ENCODE peak calls at places on chromosome 3, in four cellular contexts. B is cardiac muscle cell, V is thoracic aorta, G is dorsolateral prefrontal cortex. E is an unnamed sample.

GRCh38 chr3:181726351-181727121 is 14.8 kb downstream of the SOX2 start:
- DNase-seq in V (no peak), B (no peak), G (no peak), E (no peak)

GRCh38 chr3:135218304-135218703 is 423.2 kb downstream of the EPHB1 start:
- DNase-seq in V (no peak), G (no peak), B (no peak), E (no peak)

GRCh38 chr3:128238100-128238459 is 84.8 kb downstream of the EEFSEC start:
- DNase-seq in V (no peak), B (no peak), G (no peak), E (no peak)

GRCh38 chr3:60086811-60087210 is 1037.0 kb upstream of the CFAP20DC start:
- DNase-seq in V (no peak), G (no peak), B (peak; percentile 3), E (no peak)

GRCh38 chr3:187944391-187945179 is 199.3 kb upstream of the BCL6 start:
- DNase-seq in B (no peak), G (no peak), V (no peak), E (no peak)

GRCh38 chr3:182886497-182886896 is 93.2 kb downstream of the ATP11B start:
- DNase-seq in V (no peak), B (no peak), G (no peak), E (peak; percentile 29)

GRCh38 chr3:30232142-30232541 is 374.3 kb upstream of the TGFBR2 start:
- DNase-seq in V (no peak), B (peak; percentile 93), G (no peak), E (peak; percentile 87)

GRCh38 chr3:167116120-167116922 is 263.8 kb downstream of the ZBBX start:
- DNase-seq in G (peak; percentile 16), B (no peak), V (no peak), E (no peak)

GRCh38 chr3:98343647-98344507 is 9.8 kb upstream of the OR5K4 start:
- DNase-seq in G (no peak), V (no peak), B (peak; percentile 35), E (peak; percentile 1)

GRCh38 chr3:153927107-153927506 is 194.1 kb upstream of the ARHGEF26 start:
- DNase-seq in V (no peak), G (no peak), B (peak; percentile 83), E (peak; percentile 64)

GRCh38 chr3:12138044-12138443 is 20.7 kb downstream of the TIMP4 start:
- DNase-seq in V (no peak), G (no peak), B (peak; percentile 55), E (peak; percentile 76)

GRCh38 chr3:138608322-138609214 is at the start of gene FAIM:
- DNase-seq in B (peak; percentile 76), V (no peak), G (peak; percentile 51), E (peak; percentile 57)

GRCh38 chr3:42412526-42413155 is 2.2 kb upstream of the LYZL4 start:
- DNase-seq in V (no peak), G (no peak), B (no peak), E (no peak)

GRCh38 chr3:157175678-157176077 is 15.7 kb upstream of the CCNL1 start:
- DNase-seq in V (no peak), G (no peak), B (no peak), E (peak; percentile 56)

GRCh38 chr3:133836497-133837158 is 31.0 kb downstream of the SRPRB start:
- DNase-seq in G (no peak), B (no peak), V (no peak), E (no peak)

GRCh38 chr3:72155391-72156064 is 370.6 kb upstream of the PROK2 start:
- DNase-seq in B (peak; percentile 94), G (no peak), V (peak; percentile 67), E (peak; percentile 99)

GRCh38 chr3:23430781-23431423 is 227.8 kb downstream of the UBE2E2 start:
- DNase-seq in G (no peak), B (no peak), V (no peak), E (peak; percentile 9)

GRCh38 chr3:46934508-46935167 is 41.9 kb downstream of the CCDC12 start:
- DNase-seq in B (peak; percentile 70), V (no peak), G (no peak), E (peak; percentile 86)

GRCh38 chr3:154334973-154335420 is 10.7 kb upstream of the DHX36 start:
- DNase-seq in G (no peak), V (no peak), B (peak; percentile 49), E (peak; percentile 22)

GRCh38 chr3:78041486-78041885 is 1001.6 kb downstream of the ROBO2 start:
- DNase-seq in G (no peak), V (no peak), B (peak; percentile 8), E (peak; percentile 4)

GRCh38 chr3:185928532-185928931 is 9.3 kb downstream of the TRA2B start:
- DNase-seq in B (no peak), G (no peak), V (no peak), E (no peak)

GRCh38 chr3:185930393-185931107 is 7.3 kb downstream of the TRA2B start:
- DNase-seq in G (no peak), V (no peak), B (no peak), E (peak; percentile 52)

GRCh38 chr3:185931777-185932176 is 6.0 kb downstream of the TRA2B start:
- DNase-seq in B (no peak), G (no peak), V (no peak), E (no peak)

GRCh38 chr3:185927501-185928200 is 10.2 kb downstream of the TRA2B start:
- DNase-seq in G (no peak), V (no peak), B (no peak), E (no peak)

GRCh38 chr3:185929192-185930151 is 8.3 kb downstream of the TRA2B start:
- DNase-seq in B (no peak), G (no peak), V (no peak), E (peak; percentile 20)
- H3K4me3 ChIP-seq in B (peak overlapping the region; percentile 6), G (peak overlapping the region; percentile 5), V (peak overlapping the region; percentile 80), E (peak overlapping the region; percentile 21)

GRCh38 chr3:185071401-185071800 is 81.5 kb downstream of the C3orf70 start:
- DNase-seq in B (no peak), V (no peak), G (no peak), E (no peak)

GRCh38 chr3:185069583-185070030 is 83.3 kb downstream of the C3orf70 start:
- DNase-seq in B (no peak), G (no peak), V (no peak), E (no peak)

GRCh38 chr3:185067173-185067572 is 85.7 kb downstream of the C3orf70 start:
- DNase-seq in V (no peak), B (no peak), G (no peak), E (no peak)

GRCh38 chr3:185069023-185069422 is 83.8 kb downstream of the C3orf70 start:
- DNase-seq in V (no peak), B (no peak), G (no peak), E (no peak)

DNA sequence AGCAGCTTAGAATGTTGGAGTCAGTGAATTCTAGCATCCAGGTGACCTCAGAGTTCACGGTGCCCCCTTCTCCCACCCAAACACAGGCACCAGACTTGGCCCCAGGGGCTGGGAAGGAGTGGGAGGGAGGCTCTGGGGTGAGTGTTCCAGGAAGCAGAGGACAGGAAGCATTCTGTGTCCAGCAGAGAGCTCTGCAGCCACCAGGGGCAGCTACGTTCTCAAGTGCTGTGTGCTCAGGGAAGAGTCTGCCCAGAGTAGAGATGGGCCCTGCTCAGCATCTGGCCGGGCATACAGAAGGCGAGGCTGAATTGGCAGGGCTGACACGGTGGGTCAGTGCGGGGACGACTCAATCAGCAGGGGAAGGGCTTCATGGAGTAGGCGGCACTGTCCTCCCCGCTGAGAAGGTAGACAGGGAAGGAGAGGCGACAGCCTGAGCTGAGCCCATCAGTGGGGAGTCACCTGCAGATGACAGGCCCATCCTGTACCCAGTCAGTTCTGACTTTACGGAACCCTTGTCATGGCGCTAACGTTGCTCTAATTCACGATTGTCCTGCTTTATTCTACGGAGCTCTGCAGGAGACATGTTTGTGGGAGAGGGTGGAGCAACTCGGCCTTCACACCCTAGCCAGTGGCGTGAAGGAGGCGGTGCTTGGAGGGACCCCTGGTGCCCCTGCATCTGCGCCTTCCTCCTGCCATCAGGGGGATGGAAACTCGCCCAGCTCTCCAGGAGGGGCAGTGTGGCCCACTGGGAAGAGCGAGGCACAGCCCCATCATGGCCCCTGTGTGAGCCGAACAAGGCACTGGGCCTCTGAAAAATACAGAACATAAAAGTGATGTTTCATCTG is 82.1 kb downstream of the C3orf70 start:
- DNase-seq in B (peak; percentile 58), V (no peak), G (no peak), E (peak; percentile 39)
- TF ChIP-seq CTCF in B (peak; percentile 58), V (peak; percentile 19), G (no peak), E (peak; percentile 43)

GRCh38 chr3:171684226-171684625 is 126.1 kb downstream of the PLD1 start:
- DNase-seq in G (no peak), V (no peak), B (no peak), E (no peak)

GRCh38 chr3:171679011-171679492 is 131.2 kb downstream of the PLD1 start:
- DNase-seq in V (no peak), B (no peak), G (no peak), E (no peak)

GRCh38 chr3:171677706-171678105 is 132.6 kb downstream of the PLD1 start:
- DNase-seq in V (no peak), G (no peak), B (no peak), E (no peak)

GRCh38 chr3:171682743-171683142 is 127.5 kb downstream of the PLD1 start:
- DNase-seq in B (no peak), G (no peak), V (no peak), E (no peak)

DNA sequence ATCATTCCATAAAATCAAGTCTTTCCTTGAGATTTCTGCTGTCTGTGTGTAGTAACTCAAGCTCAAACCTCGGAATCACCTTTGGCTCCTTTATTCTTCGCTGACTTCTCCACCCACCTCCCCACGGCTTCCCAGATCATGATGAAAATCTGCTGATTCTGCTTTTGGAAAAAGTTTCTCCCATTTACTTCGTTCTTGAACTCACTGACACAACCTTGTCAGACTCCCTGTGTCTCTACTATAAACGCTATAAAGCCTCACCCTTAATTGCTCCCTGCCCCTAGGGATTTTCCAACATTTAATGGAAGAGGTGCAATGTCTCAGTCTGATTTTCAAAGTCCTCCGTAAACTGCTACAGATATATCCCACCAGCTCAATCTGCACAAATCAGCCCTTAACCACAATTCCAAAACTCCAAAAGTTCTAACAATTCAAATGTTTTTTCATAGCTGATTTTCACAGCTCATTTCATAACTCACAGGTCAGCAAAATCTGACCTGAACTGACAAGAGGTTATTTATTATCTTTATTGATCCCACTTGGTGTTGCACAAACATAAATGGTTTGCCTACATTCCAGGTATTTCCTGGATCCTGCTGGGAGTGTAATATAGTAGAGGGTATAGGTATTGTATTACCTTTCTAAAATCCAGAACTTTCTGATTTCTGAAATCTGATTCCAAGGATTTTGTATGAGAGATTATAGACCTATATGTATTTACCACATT is 129.4 kb downstream of the PLD1 start:
- DNase-seq in V (no peak), B (no peak), G (no peak), E (no peak)
- H3K4me3 ChIP-seq in V (no peak overlapping the region), B (no peak overlapping the region), G (no peak overlapping the region), E (no peak overlapping the region)

GRCh38 chr3:66144792-66145733 is 75.7 kb upstream of the SLC25A26 start:
- DNase-seq in G (no peak), V (no peak), B (no peak), E (peak; percentile 75)

GRCh38 chr3:66150977-66151376 is 69.8 kb upstream of the SLC25A26 start:
- DNase-seq in G (no peak), V (no peak), B (no peak), E (no peak)

GRCh38 chr3:66153471-66153870 is 67.3 kb upstream of the SLC25A26 start:
- DNase-seq in G (no peak), B (no peak), V (no peak), E (no peak)

GRCh38 chr3:66152336-66152735 is 68.5 kb upstream of the SLC25A26 start:
- DNase-seq in B (no peak), V (no peak), G (no peak), E (no peak)

DNA sequence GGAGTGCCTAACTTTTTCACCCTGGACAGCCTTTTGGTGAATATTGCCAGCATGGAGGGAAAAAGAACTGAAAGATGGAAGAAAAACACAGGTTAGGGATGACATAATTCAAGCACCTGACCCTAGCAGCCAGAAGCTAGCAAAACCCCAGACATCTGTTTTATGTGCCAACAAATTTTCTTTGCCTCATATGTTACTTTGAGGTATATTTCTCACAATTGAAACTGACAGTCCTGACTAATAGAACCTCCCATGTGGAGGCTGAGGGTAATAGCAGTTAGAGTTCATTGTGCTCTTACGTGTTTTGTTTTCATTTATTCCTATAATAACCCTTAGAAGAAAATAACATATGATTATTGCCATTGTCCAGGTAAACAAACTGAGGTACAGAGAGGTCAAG is 71.5 kb upstream of the SLC25A26 start:
- DNase-seq in B (no peak), G (no peak), V (no peak), E (peak; percentile 49)
- TF ChIP-seq CTCF in B (no peak), G (no peak), V (no peak), E (no peak)

E was measured in foreskin fibroblast.